ENCODE peak calls at places on chromosome X, in seven cellular contexts. B is fibroblast of lung; D is neural progenitor cell; A is cardiac fibroblast; R is brain microvascular endothelial cell; T is activated gamma-delta T cell treated with anti-CD3 and anti-CD28 coated beads, Interleukin-2, amount 50 U/mL, for 16 hours; Q is activated naive CD4-positive, alpha-beta T cell treated with anti-CD3 and anti-CD28 coated beads, Interleukin-2, amount 50 U/mL, for 16 hours. P is an unnamed sample.

GRCh38 chrX:16930392-16930791 is 16.1 kb upstream of the REPS2 start:
- DNase-seq in Q (no peak), T (no peak), A (peak; percentile 38), R (no peak), D (peak; percentile 3), B (peak; percentile 47), P (no peak)

GRCh38 chrX:10450229-10450958 is 170.0 kb downstream of the MID1 start:
- DNase-seq in B (peak; percentile 82), Q (no peak), A (peak; percentile 81), R (peak; percentile 56), T (no peak), D (no peak), P (peak; percentile 35)

GRCh38 chrX:100649550-100650356 is 5.8 kb downstream of the SRPX2 start:
- DNase-seq in B (peak; percentile 96), R (peak; percentile 83), Q (no peak), D (peak; percentile 51), T (no peak), A (peak; percentile 96), P (peak; percentile 59)

GRCh38 chrX:141733371-141733770 is 34.8 kb upstream of the SPANXD start:
- DNase-seq in A (peak; percentile 78), B (peak; percentile 81), Q (no peak), R (peak; percentile 16), D (no peak), T (no peak), P (no peak)

GRCh38 chrX:51148848-51149247 is 183.8 kb upstream of the NUDT10 start:
- DNase-seq in D (peak; percentile 59), B (no peak), R (no peak), T (no peak), Q (no peak), A (peak; percentile 1), P (no peak)

GRCh38 chrX:46433892-46434291 is 111.3 kb downstream of the ZNF674 start:
- DNase-seq in Q (no peak), A (peak; percentile 20), B (peak; percentile 2), D (no peak), R (peak; percentile 36), T (no peak), P (no peak)

GRCh38 chrX:94454159-94454558 is 780.2 kb downstream of the FAM133A start:
- DNase-seq in A (no peak), T (no peak), Q (no peak), D (peak; percentile 6), B (no peak), R (no peak), P (no peak)

GRCh38 chrX:39196192-39197102 is 395.2 kb downstream of the MID1IP1 start:
- DNase-seq in D (no peak), B (peak; percentile 45), A (peak; percentile 72), R (peak; percentile 77), T (no peak), Q (peak; percentile 31), P (peak; percentile 55)

GRCh38 chrX:154804957-154805695 is at the start of gene MPP1:
- DNase-seq in B (peak; percentile 68), D (peak; percentile 78), T (peak; percentile 38), A (peak; percentile 63), Q (peak; percentile 72), R (peak; percentile 34), P (peak; percentile 13)

GRCh38 chrX:100636321-100636991 is at the start of gene TSPAN6:
- DNase-seq in B (peak; percentile 89), A (peak; percentile 90), R (peak; percentile 89), D (peak; percentile 87), Q (peak; percentile 80), T (peak; percentile 35), P (peak; percentile 74)

GRCh38 chrX:42149786-42150185 is 226.4 kb upstream of the CASK start:
- DNase-seq in B (peak; percentile 26), Q (no peak), A (peak; percentile 1), T (no peak), D (no peak), R (no peak), P (no peak)

GRCh38 chrX:39381446-39381845 is 580.2 kb downstream of the MID1IP1 start:
- DNase-seq in D (peak; percentile 44), B (peak; percentile 2), A (no peak), Q (no peak), T (no peak), R (no peak), P (no peak)

GRCh38 chrX:129495941-129496340 is 27.3 kb downstream of the SMARCA1 start:
- DNase-seq in Q (no peak), D (no peak), R (no peak), A (peak; percentile 45), T (no peak), B (peak; percentile 26), P (no peak)

GRCh38 chrX:29295987-29296680 is 708.9 kb downstream of the IL1RAPL1 start:
- DNase-seq in Q (no peak), B (peak; percentile 57), R (peak; percentile 23), D (no peak), T (no peak), A (peak; percentile 59), P (no peak)

GRCh38 chrX:26083093-26083492 is 55.0 kb upstream of the MAGEB18 start:
- DNase-seq in Q (no peak), R (no peak), T (no peak), A (no peak), B (no peak), D (no peak), P (no peak)

GRCh38 chrX:47185241-47185640 is 8.4 kb upstream of the UBA1 start:
- DNase-seq in D (no peak), B (no peak), T (no peak), Q (no peak), R (no peak), A (no peak), P (no peak)

GRCh38 chrX:8748855-8749254 is 16.9 kb upstream of the ANOS1 start:
- DNase-seq in T (no peak), Q (no peak), D (peak; percentile 43), R (peak; percentile 22), A (peak; percentile 34), B (peak; percentile 54), P (no peak)

GRCh38 chrX:56733459-56734046 is 4.5 kb downstream of the NBDY start:
- DNase-seq in R (peak; percentile 54), Q (peak; percentile 42), T (peak; percentile 50), A (peak; percentile 73), D (peak; percentile 73), B (peak; percentile 51), P (peak; percentile 13)

GRCh38 chrX:67564475-67564874 is 20.7 kb downstream of the AR start:
- DNase-seq in B (no peak), D (no peak), R (no peak), A (no peak), T (no peak), Q (no peak), P (no peak)

GRCh38 chrX:132271330-132271729 is 52.1 kb upstream of the RAP2C start:
- DNase-seq in R (no peak), B (peak; percentile 34), T (no peak), A (peak; percentile 59), Q (no peak), D (no peak), P (no peak)

GRCh38 chrX:24025741-24026402 is 1.1 kb downstream of the KLHL15 start:
- DNase-seq in D (no peak), T (no peak), B (peak; percentile 89), A (peak; percentile 81), Q (no peak), R (peak; percentile 16), P (peak; percentile 29)

GRCh38 chrX:154348646-154349358 is 25.6 kb downstream of the FLNA start:
- DNase-seq in D (peak; percentile 64), A (peak; percentile 2), B (no peak), Q (no peak), R (no peak), T (no peak), P (no peak)

GRCh38 chrX:96685205-96686099 is 810 bp downstream of the DIAPH2 start:
- DNase-seq in R (peak; percentile 35), A (peak; percentile 64), B (peak; percentile 56), T (no peak), D (peak; percentile 30), Q (peak; percentile 33), P (no peak)